ENCODE peak calls at places on chromosomes 7 and 10, in seven cellular contexts. O is adrenal gland, A is K562, Z is GM12878, R is Peyer's patch, B is stomach, W is A549. S is an unnamed sample.

GRCh38 chr10:35236739-35237138 is 99.6 kb upstream of the CCNY start:
- DNase-seq in O (no peak), A (no peak), Z (no peak), R (no peak), B (no peak), W (peak; percentile 40), S (no peak)

GRCh38 chr7:86645174-86645566 is 1.5 kb downstream of the GRM3 start:
- DNase-seq in O (no peak), A (no peak), Z (no peak), R (no peak), B (no peak), W (no peak), S (no peak)

GRCh38 chr7:65798111-65799075 is 74.5 kb upstream of the VKORC1L1 start:
- DNase-seq in O (no peak), A (no peak), Z (peak; percentile 67), R (no peak), B (no peak), W (no peak), S (no peak)

GRCh38 chr7:27863866-27864265 is 123.9 kb downstream of the TAX1BP1 start:
- DNase-seq in O (peak; percentile 92), A (no peak), Z (no peak), R (no peak), B (no peak), W (no peak), S (no peak)

GRCh38 chr10:63922714-63923317 is 401.6 kb downstream of the REEP3 start:
- DNase-seq in O (no peak), A (no peak), Z (no peak), R (no peak), B (no peak), W (no peak), S (no peak)

GRCh38 chr10:126380352-126381076 is 7.8 kb downstream of the ADAM12 start:
- DNase-seq in O (no peak), A (no peak), Z (no peak), R (no peak), B (no peak), W (no peak), S (no peak)

GRCh38 chr7:39825391-39825790 is 124.7 kb upstream of the CDK13 start:
- DNase-seq in O (no peak), A (no peak), Z (no peak), R (no peak), B (no peak), W (no peak), S (no peak)

GRCh38 chr10:77391605-77392235 is 245.9 kb downstream of the KCNMA1 start:
- DNase-seq in O (peak; percentile 87), A (peak; percentile 82), Z (no peak), R (peak; percentile 18), B (peak; percentile 78), W (peak; percentile 84), S (peak; percentile 75)

GRCh38 chr7:3042861-3043489 is 692 bp downstream of the CARD11 start:
- DNase-seq in O (no peak), A (peak; percentile 71), Z (no peak), R (peak; percentile 90), B (no peak), W (no peak), S (no peak)

GRCh38 chr7:91435386-91436059 is 171.3 kb downstream of the FZD1 start:
- DNase-seq in O (no peak), A (no peak), Z (no peak), R (no peak), B (no peak), W (no peak), S (no peak)

GRCh38 chr7:6227294-6227846 is 45.1 kb downstream of the CYTH3 start:
- DNase-seq in O (no peak), A (no peak), Z (no peak), R (no peak), B (no peak), W (no peak), S (peak; percentile 51)

GRCh38 chr7:2934211-2934731 is 90.2 kb upstream of the GNA12 start:
- DNase-seq in O (no peak), A (no peak), Z (no peak), R (no peak), B (no peak), W (peak; percentile 75), S (no peak)

GRCh38 chr10:103660364-103661197 is 167.1 kb downstream of the NEURL1 start:
- DNase-seq in O (peak; percentile 53), A (no peak), Z (no peak), R (peak; percentile 27), B (peak; percentile 48), W (no peak), S (peak; percentile 61)

GRCh38 chr7:114450431-114450830 is 35.8 kb downstream of the FOXP2 start:
- DNase-seq in O (no peak), A (no peak), Z (no peak), R (no peak), B (no peak), W (no peak), S (no peak)

GRCh38 chr10:3942930-3943489 is 158.0 kb upstream of the KLF6 start:
- DNase-seq in O (no peak), A (no peak), Z (no peak), R (no peak), B (no peak), W (no peak), S (no peak)

GRCh38 chr10:96511044-96511945 is 2.4 kb downstream of the TLL2 start:
- DNase-seq in O (peak; percentile 44), A (peak; percentile 27), Z (no peak), R (no peak), B (peak; percentile 39), W (peak; percentile 61), S (no peak)

GRCh38 chr7:134737561-134738353 is 41.7 kb upstream of the CALD1 start:
- DNase-seq in O (no peak), A (no peak), Z (peak; percentile 36), R (no peak), B (no peak), W (no peak), S (no peak)

GRCh38 chr10:128102480-128103228 is 23.6 kb downstream of the MKI67 start:
- DNase-seq in O (no peak), A (no peak), Z (no peak), R (no peak), B (peak; percentile 48), W (no peak), S (no peak)
- H3K27ac ChIP-seq in O (no peak overlapping the region), A (no peak overlapping the region), Z (no peak overlapping the region), R (no peak overlapping the region), B (no peak overlapping the region), W (no peak overlapping the region), S (no peak overlapping the region)

GRCh38 chr7:94247970-94248369 is 146.7 kb upstream of the COL1A2 start:
- DNase-seq in O (no peak), A (no peak), Z (no peak), R (no peak), B (no peak), W (no peak), S (no peak)
- TF ChIP-seq POLR2A in O (no peak), A (no peak), Z (no peak), R (no peak), B (no peak), W (no peak), S (no peak)

DNA sequence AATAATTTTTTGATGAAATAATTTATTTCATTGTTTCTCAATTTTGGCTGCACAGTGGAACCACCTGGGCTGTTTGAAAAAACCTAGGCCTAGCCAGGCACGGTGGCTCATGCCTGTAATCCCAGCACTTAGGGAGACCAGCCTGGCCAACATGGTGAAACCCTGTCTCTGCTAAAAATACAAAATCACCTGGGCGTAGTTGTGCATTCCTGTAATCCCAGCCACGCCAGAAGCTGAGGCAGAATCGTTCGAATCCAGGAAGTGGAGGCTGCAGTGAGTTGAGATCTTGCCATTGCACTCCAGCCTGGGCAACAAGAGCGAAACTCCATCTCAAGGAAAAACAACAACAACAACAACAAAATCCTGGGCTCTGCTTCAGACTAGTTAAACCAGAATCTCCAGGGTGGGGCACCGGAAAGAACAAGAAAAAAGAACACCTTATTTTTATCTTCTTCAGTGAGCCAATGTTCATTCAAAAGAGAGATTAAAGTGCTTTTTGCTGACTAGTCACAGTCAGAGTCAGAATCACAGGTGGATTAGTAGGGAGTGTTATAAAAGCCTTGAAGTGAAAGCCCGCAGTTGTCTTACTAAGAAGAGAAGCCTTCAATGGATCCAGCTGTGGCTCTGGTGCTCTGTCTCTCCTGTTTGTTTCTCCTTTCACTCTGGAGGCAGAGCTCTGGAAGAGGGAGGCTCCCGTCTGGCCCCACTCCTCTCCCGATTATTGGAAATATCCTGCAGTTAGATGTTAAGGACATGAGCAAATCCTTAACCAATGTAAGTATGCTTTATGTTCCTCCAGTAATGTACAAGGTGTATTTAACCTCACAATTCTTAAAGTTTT is at the start of gene CYP2C18:
- DNase-seq in O (no peak), A (no peak), Z (no peak), R (no peak), B (no peak), W (no peak), S (no peak)
- H3K4me3 ChIP-seq in O (no peak within 1 kb of the TSS), A (no peak within 1 kb of the TSS), Z (no peak within 1 kb of the TSS), R (peak within 1 kb of the TSS; percentile 46), B (peak within 1 kb of the TSS; percentile 12), W (no peak within 1 kb of the TSS), S (no peak within 1 kb of the TSS)

DNA sequence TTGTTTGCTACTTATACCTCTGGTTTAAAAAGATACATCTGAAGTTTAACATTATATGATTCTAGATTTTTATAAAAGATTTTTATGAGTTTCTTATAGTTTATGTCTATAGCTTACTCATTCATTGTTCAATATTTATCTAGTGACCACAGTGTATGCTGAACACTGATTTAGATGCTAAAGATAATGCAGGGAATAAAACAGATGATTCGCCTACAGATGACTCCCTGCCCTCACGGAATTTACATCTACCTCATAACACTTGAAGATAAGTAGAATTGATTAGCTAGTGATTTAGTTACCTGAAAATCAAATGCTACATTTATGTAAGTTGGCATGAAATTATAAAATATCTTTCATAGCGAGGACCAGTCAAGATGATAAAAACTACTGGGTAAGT is 105.8 kb downstream of the HIPK2 start:
- DNase-seq in O (no peak), A (no peak), Z (no peak), R (no peak), B (no peak), W (no peak), S (no peak)
- H3K27ac ChIP-seq in O (no peak overlapping the region), A (no peak overlapping the region), Z (no peak overlapping the region), R (no peak overlapping the region), B (peak overlapping the region; percentile 78), W (no peak overlapping the region), S (no peak overlapping the region)

DNA sequence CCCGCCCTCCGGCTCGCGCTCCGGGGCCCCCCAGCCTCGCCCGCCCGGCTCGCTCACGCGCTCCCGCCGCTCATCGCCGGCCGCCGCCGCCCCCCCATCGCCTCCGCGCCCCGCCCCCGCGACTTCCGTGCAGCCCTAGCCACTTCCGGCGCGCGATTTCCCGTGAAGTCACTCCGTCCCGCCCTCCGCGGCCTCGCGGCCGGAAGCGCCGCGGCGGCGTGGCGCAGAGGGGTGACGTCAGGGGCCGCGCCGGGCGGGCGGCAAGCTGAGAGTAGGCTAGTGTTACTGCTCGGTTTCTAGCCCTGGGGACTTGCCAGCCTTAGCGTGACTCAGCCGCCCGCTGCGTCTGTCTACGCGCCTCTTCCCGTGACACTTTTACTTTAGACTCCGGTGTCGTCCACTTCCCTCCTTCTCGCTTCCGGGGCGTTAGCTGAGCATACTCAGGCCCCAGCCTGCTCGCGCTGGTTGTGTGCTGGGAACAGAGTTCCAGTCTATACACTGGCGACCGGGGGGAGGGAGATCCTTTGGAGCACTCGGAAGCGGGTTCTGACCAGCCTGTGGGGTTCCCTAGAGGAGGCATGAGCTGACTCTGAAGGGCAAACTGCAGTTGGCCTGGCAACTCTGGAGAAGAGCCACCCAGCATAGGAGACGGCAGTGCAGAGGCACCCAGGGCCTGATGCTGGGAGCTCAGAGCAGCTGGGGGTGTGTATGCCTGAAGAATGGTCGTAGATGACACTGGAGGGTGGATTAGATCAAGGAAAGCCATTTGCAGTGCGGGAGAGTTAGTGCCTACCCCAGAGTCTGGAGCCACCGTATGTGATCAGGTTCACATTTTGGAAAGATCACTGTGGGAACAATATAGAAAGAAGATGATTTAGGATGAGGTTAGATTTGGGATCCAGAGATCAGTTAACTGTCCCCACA is at the start of gene PURB:
- DNase-seq in O (peak; percentile 96), A (peak; percentile 94), Z (peak; percentile 79), R (peak; percentile 95), B (peak; percentile 96), W (peak; percentile 94), S (peak; percentile 96)
- TF ChIP-seq POLR2A in O (peak; percentile 93), A (peak; percentile 98), Z (peak; percentile 91), R (peak; percentile 89), B (no peak), W (peak; percentile 70), S (peak; percentile 87)

S was measured in heart left ventricle.